ENCODE peak calls at places on chromosomes 3 and 15, in four cellular contexts. W is SK-N-SH, N is HepG2, P is A549. I is an unnamed sample.

GRCh38 chr3:87351913-87352312 is 75.5 kb upstream of the POU1F1 start:
- DNase-seq in W (no peak), N (no peak), P (no peak), I (no peak)

GRCh38 chr3:29067014-29067413 is 213.9 kb upstream of the RBMS3 start:
- DNase-seq in W (no peak), N (no peak), P (peak; percentile 14), I (no peak)

GRCh38 chr3:133944641-133945441 is 49.2 kb upstream of the RAB6B start:
- DNase-seq in W (peak; percentile 59), N (no peak), P (no peak), I (no peak)

GRCh38 chr3:33380653-33381052 is 59.6 kb downstream of the UBP1 start:
- DNase-seq in W (no peak), N (no peak), P (no peak), I (no peak)

GRCh38 chr3:9776896-9777694 is 7.3 kb upstream of the CAMK1 start:
- DNase-seq in W (no peak), N (no peak), P (no peak), I (no peak)

GRCh38 chr3:172074578-172074977 is 35.2 kb downstream of the FNDC3B start:
- DNase-seq in W (no peak), N (no peak), P (no peak), I (no peak)

GRCh38 chr3:134311265-134311664 is 60.6 kb upstream of the RYK start:
- DNase-seq in W (no peak), N (no peak), P (no peak), I (no peak)

GRCh38 chr3:4504340-4505261 is 11.5 kb downstream of the ITPR1 start:
- DNase-seq in W (peak; percentile 61), N (no peak), P (no peak), I (no peak)

GRCh38 chr3:37492977-37493471 is 318.6 kb upstream of the LRRFIP2 start:
- DNase-seq in W (peak; percentile 77), N (no peak), P (no peak), I (no peak)

GRCh38 chr3:105906834-105907233 is 38.0 kb upstream of the CBLB start:
- DNase-seq in W (no peak), N (no peak), P (peak; percentile 29), I (no peak)

GRCh38 chr3:5349343-5349742 is 161.8 kb downstream of the EDEM1 start:
- DNase-seq in W (no peak), N (no peak), P (peak; percentile 75), I (no peak)

GRCh38 chr15:35000511-35000910 is 12.4 kb upstream of the ZNF770 start:
- DNase-seq in W (no peak), N (no peak), P (peak; percentile 67), I (no peak)

GRCh38 chr3:30704931-30705890 is 98.8 kb downstream of the TGFBR2 start:
- DNase-seq in W (no peak), N (no peak), P (no peak), I (no peak)

GRCh38 chr3:16490062-16490641 is 23.3 kb downstream of the RFTN1 start:
- DNase-seq in W (peak; percentile 33), N (no peak), P (no peak), I (no peak)

GRCh38 chr3:138824114-138824506 is 10.6 kb downstream of the PIK3CB start:
- DNase-seq in W (no peak), N (no peak), P (no peak), I (no peak)

GRCh38 chr3:158269896-158270295 is 160.0 kb downstream of the RSRC1 start:
- DNase-seq in W (no peak), N (no peak), P (no peak), I (no peak)

GRCh38 chr3:22361465-22361864 is 610.5 kb upstream of the ZNF385D start:
- DNase-seq in W (no peak), N (no peak), P (no peak), I (no peak)

GRCh38 chr3:144104146-144104545 is 132.5 kb downstream of the DIPK2A start:
- DNase-seq in W (no peak), N (no peak), P (no peak), I (no peak)

GRCh38 chr15:38554354-38554753 is 10.3 kb downstream of the RASGRP1 start:
- DNase-seq in W (no peak), N (no peak), P (no peak), I (no peak)

DNA sequence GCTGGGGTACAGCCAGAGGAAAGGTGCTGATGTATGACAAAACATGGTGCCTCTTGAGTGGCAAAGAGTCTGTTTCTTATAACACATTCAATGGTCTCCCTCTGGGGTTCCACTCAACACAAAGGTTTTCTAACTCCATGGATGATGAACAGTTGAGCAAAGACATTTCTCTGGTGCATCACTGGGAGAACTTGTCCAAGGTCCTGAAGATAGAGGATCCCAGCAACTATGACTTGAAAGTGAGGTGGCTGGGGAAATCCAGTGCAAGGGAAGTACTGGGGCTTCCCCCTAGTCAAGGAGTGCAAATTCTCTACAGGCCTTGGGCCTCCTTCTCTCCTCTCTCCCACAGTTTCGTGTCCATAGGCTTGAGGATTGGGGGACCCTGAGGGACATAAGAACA is 431.1 kb downstream of the WDR72 start:
- DNase-seq in W (no peak), N (no peak), P (peak; percentile 14), I (no peak)
- TF ChIP-seq PBX3 in W (no peak), N (no peak), P (no peak), I (no peak)

DNA sequence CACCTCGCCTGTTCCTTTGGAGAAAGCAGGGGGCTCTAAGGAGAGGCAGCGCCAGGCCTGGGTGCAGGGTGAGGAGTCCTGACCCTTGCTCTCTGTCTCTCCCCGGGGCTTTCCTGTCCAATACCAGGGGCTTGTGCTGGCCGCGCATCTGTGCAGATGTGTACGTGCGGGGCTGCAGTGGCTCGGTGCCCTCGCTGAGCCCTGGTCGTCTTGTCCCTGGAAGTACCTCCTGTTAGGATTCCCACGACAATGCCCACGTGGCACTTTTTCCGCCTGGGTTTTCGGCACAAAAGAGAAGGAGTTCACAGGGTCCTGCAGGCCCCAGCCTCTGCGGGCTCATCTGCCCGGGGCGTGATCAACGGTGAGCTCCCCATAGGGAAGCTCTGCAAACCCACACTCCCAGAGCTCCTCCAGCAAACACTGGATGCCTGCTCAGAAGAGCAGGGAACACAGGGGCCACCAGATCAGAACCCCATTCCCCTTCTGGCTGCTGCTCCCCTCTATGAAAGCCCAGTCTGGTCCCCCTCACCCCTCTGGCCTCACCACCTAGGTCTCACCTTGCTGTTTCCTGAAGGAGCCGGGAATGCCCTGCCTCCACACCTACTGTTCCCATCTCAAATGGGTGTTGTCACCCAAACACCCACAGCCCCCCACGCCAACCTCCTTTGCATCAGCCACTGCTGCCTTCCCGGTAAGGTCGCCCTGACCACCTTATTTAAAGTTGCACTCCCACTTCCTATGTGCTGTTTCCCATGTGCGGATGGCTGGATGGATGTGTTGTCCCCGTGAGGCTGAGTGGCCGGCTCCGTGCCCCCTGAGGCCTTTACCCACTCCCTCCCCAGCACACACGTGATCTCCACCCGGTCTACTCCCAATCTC is 62.6 kb upstream of the PRR20G start:
- DNase-seq in W (no peak), N (no peak), P (no peak), I (no peak)
- TF ChIP-seq PBX3 in W (no peak), N (no peak), P (no peak), I (no peak)

GRCh38 chr3:97823081-97823480 is 1.3 kb downstream of the CRYBG3 start:
- DNase-seq in W (no peak), N (no peak), P (no peak), I (no peak)

GRCh38 chr3:97821810-97822775 is at the start of gene CRYBG3:
- DNase-seq in W (peak; percentile 92), N (peak; percentile 53), P (peak; percentile 73), I (peak; percentile 40)

GRCh38 chr3:97823503-97824004 is 1.7 kb downstream of the CRYBG3 start:
- DNase-seq in W (no peak), N (no peak), P (no peak), I (no peak)

GRCh38 chr3:97820780-97821179 is 1.0 kb upstream of the CRYBG3 start:
- DNase-seq in W (no peak), N (no peak), P (no peak), I (no peak)

DNA sequence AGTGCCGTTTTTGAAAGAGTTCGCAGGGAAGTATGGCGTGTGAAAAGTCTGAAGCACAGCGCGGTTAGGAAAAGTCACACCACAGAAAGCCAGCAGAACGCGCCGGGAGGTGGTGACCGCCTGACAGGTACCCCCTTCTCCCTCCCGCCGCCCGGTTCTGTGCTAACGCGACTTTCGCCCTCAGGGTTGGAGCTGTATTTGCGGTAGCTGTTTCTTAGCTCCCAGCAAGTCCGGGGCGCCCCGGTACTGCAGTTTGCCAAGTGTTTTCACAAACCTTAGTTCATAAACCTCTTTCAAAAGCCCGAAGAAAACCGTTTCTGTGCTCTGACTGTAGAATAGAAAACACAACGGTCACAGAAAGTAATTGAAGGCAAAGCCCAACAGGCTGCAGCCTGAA is 400 bp upstream of the CRYBG3 start:
- DNase-seq in W (peak; percentile 45), N (no peak), P (no peak), I (no peak)
- TF ChIP-seq PBX3 in W (no peak), N (no peak), P (no peak), I (no peak)

GRCh38 chr3:47011371-47011770 is 31.9 kb downstream of the NBEAL2 start:
- DNase-seq in W (no peak), N (no peak), P (no peak), I (no peak)

GRCh38 chr3:47010910-47011309 is 31.4 kb downstream of the NBEAL2 start:
- DNase-seq in W (no peak), N (no peak), P (no peak), I (no peak)

GRCh38 chr3:47009225-47010049 is 30.0 kb downstream of the NBEAL2 start:
- DNase-seq in W (peak; percentile 99), N (no peak), P (no peak), I (peak; percentile 40)

GRCh38 chr3:47008851-47009224 is 29.4 kb downstream of the NBEAL2 start:
- DNase-seq in W (no peak), N (no peak), P (no peak), I (no peak)

DNA sequence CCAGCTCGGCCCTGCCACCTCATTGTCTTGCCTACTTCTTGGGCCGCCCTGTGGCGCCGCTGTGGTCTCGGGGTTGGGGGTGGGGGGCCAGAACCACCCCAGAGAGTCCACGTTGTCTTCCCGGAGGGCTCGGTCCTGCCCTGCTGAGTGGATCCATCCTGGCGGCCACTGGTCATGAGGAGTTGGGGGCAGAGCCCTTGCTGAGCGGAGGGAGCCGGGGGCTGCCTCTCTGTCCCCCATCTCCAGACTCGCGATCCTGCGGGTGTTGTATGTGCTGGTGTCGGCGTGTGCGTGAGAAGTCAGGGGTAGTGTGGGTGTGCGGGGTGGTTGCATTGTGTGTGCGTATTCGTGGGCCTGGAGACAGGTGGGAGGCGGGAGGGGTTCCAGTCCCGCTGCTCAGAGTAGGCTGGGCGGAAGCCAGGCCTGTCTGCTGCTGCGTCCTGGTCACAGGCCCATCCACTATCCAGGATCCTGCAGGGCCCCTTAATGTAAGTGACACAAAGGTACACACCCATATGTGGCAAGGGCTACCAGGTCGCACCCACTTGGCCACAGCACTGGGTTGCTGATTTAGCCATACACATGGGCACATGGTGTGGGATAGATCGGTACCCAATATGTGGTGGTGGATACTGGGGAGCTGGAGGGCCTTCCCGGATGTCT is 30.7 kb downstream of the NBEAL2 start:
- DNase-seq in W (no peak), N (no peak), P (no peak), I (no peak)
- TF ChIP-seq PBX3 in W (no peak), N (no peak), P (no peak), I (no peak)

I was measured in GM12878.